ENCODE peak calls at places on chromosomes 4 and X, in six cellular contexts. A, B, H, Q, T and Z are unnamed samples.

GRCh38 chr4:78592104-78592783 is 40.7 kb downstream of the ANXA3 start:
- DNase-seq in T (no peak), A (no peak), H (no peak), Q (no peak), B (peak; percentile 30), Z (no peak)

GRCh38 chrX:154599531-154599930 is 14.6 kb downstream of the CTAG1A start:
- DNase-seq in H (no peak), B (no peak), T (no peak), Q (no peak), A (no peak), Z (no peak)

GRCh38 chr4:138111462-138112000 is 130.6 kb downstream of the SLC7A11 start:
- DNase-seq in T (peak; percentile 34), H (no peak), A (no peak), Q (no peak), B (no peak), Z (no peak)

GRCh38 chrX:53374222-53374820 is 48.1 kb downstream of the SMC1A start:
- DNase-seq in B (no peak), A (no peak), Q (no peak), H (no peak), T (no peak), Z (no peak)

GRCh38 chrX:63503541-63503940 is 152.4 kb upstream of the SPIN4 start:
- DNase-seq in H (no peak), T (peak; percentile 23), A (no peak), B (no peak), Q (no peak), Z (no peak)

GRCh38 chr4:147288512-147288911 is 192.4 kb upstream of the EDNRA start:
- DNase-seq in H (no peak), Q (no peak), T (no peak), B (no peak), A (no peak), Z (no peak)

GRCh38 chr4:169611157-169611556 is 1.2 kb downstream of the NEK1 start:
- DNase-seq in H (no peak), A (no peak), Q (no peak), B (no peak), T (no peak), Z (no peak)

GRCh38 chr4:120964596-120964995 is 42.1 kb upstream of the PRDM5 start:
- DNase-seq in A (no peak), T (no peak), Q (no peak), B (no peak), H (no peak), Z (no peak)

GRCh38 chrX:84187501-84188319 is at the start of gene RPS6KA6:
- DNase-seq in A (peak; percentile 4), H (peak; percentile 9), Q (no peak), B (no peak), T (no peak), Z (no peak)

GRCh38 chr4:86848136-86848535 is 1.0 kb downstream of the SLC10A6 start:
- DNase-seq in A (no peak), T (no peak), Q (no peak), H (no peak), B (no peak), Z (no peak)

GRCh38 chr4:40264497-40264896 is 67.7 kb downstream of the RHOH start:
- DNase-seq in Q (no peak), H (no peak), B (no peak), T (peak; percentile 37), A (no peak), Z (no peak)

GRCh38 chrX:153662266-153662665 is 11.3 kb downstream of the PNCK start:
- DNase-seq in T (peak; percentile 12), Q (no peak), B (peak; percentile 31), H (peak; percentile 30), A (peak; percentile 24), Z (peak; percentile 69)

GRCh38 chr4:115529126-115529525 is 415.7 kb upstream of the NDST4 start:
- DNase-seq in T (no peak), A (no peak), Q (no peak), B (no peak), H (no peak), Z (no peak)

GRCh38 chr4:6892909-6893202 is 16.8 kb upstream of the TBC1D14 start:
- DNase-seq in T (no peak), H (no peak), Q (no peak), B (no peak), A (no peak), Z (no peak)
- H3K27ac ChIP-seq in T (no peak overlapping the region), H (no peak overlapping the region), Q (peak overlapping the region; percentile 96), B (no peak overlapping the region), A (no peak overlapping the region), Z (no peak overlapping the region)

DNA sequence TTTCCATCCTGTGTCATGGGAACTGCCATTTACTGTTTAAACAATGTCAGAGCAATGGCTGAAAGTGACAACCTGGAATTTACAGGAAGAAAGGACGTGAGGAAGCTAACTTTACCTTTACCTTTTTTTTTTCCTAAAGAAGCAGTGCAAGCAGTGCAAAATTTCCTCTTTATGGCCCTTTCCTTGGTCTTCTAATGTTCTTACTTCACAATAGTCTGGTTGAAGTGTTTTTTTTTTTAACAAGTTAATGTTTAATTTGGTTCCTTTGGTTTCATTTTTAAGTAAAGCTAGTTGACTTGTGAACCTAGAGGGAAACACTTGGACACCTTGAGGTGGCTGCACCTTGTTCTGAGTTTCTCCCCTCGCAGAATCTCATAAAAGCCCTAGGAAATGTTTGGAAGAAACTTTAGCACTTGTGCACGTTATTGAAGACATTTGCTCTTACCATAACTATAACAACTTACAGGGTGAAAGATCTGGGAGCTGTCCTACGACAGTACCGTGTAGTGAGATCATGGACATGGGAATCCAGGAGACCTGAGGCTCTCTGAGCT is 1.8 kb downstream of the SGMS2 start:
- DNase-seq in A (no peak), B (no peak), Q (no peak), H (no peak), T (no peak), Z (no peak)
- H3K4me3 ChIP-seq in A (peak overlapping the region; percentile 61), B (no peak overlapping the region), Q (peak overlapping the region; percentile 67), H (peak overlapping the region; percentile 61), T (no peak overlapping the region), Z (no peak overlapping the region)

GRCh38 chrX:10121787-10122186 is 35.0 kb upstream of the CLCN4 start:
- DNase-seq in A (no peak), H (no peak), B (peak; percentile 88), T (peak; percentile 49), Q (no peak), Z (no peak)
- H3K27ac ChIP-seq in A (no peak overlapping the region), H (no peak overlapping the region), B (peak overlapping the region; percentile 77), T (peak overlapping the region; percentile 67), Q (no peak overlapping the region), Z (no peak overlapping the region)

DNA sequence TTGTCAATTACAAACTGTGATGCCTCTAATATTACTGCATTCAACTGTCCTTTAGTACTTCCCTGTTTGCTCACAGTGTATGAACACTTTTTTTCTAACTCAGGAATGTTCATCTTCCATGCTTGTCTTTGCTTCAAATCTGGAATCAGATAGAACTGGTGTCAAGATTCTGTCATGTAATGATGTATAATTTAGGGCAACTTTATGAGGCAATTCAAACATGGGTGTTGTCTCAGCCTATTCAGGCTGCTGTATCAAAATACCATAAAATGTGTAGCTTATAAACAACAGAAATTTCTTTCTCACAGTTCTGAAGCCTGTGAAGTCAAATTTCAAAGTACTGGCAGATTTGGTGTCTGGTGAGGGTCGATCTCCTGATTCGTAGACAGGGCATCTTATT is 1012.9 kb downstream of the RAB28 start:
- DNase-seq in H (no peak), B (no peak), A (no peak), T (no peak), Q (no peak), Z (no peak)
- H3K4me3 ChIP-seq in H (no peak overlapping the region), B (no peak overlapping the region), A (no peak overlapping the region), T (no peak overlapping the region), Q (no peak overlapping the region), Z (no peak overlapping the region)

GRCh38 chrX:48700951-48701653 is 4.6 kb downstream of the SUV39H1 start:
- DNase-seq in A (no peak), T (no peak), H (no peak), B (no peak), Q (no peak), Z (no peak)
- H3K27ac ChIP-seq in A (no peak overlapping the region), T (no peak overlapping the region), H (no peak overlapping the region), B (no peak overlapping the region), Q (no peak overlapping the region), Z (no peak overlapping the region)

GRCh38 chrX:50953832-50954231 is 43.3 kb downstream of the BMP15 start:
- DNase-seq in T (no peak), A (no peak), H (no peak), Q (no peak), B (no peak), Z (no peak)
- H3K4me3 ChIP-seq in T (no peak overlapping the region), A (no peak overlapping the region), H (no peak overlapping the region), Q (no peak overlapping the region), B (no peak overlapping the region), Z (no peak overlapping the region)

DNA sequence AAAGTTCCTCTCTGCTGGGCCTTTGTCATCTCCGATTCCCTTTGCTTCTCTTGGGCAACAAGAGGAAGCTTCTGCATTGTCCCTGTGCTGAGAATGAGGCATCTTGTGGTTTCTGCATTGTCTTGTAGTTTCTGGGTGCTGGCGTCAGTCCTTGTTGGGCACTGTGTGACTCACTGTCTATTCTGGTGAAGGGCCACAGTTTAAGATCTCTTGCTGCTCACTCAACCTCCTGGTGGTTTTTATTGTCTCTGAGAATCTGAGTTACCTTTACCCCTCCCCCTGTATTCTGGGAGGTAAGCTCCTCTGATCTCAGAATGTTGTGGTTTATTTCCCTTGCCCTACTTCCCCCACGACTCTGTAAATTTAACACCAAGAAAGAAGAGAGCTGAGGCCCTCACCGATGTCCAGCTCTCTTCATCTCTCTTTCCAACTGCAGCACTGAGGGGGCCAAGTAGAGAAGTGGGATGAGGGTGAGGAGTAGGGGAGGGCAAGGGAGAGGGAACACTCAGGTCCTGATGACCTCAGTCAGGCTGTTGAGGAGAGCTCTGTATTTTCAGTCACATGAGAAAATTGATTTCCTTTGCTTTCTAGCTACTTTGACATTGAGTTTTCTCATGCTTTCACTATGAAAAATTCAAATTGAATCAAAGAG is 441.6 kb upstream of the PITX2 start:
- DNase-seq in B (no peak), T (peak; percentile 55), Q (no peak), A (no peak), H (no peak), Z (no peak)
- H3K27ac ChIP-seq in B (no peak overlapping the region), T (peak overlapping the region; percentile 41), Q (no peak overlapping the region), A (no peak overlapping the region), H (no peak overlapping the region), Z (no peak overlapping the region)